ENCODE peak calls at places on chromosomes 3 and 15, in seven cellular contexts. R is CD4-positive, CD25-positive, alpha-beta regulatory T cell; X is stimulated activated CD4-positive, alpha-beta T cell treated with anti-CD3 and anti-CD28 coated beads, Interleukin-4, amount 100 ng/mL, for 4 hours; N is mesothelial cell of epicardium; H is GM12892; J is left ventricle myocardium superior; U is lower lobe of right lung. W is an unnamed sample.

GRCh38 chr3:195416795-195417194 is 26.0 kb downstream of the ACAP2 start:
- DNase-seq in R (no peak), X (no peak), N (no peak), H (no peak), J (no peak), U (no peak), W (peak)

GRCh38 chr3:3589715-3590130 is 209.5 kb upstream of the LRRN1 start:
- DNase-seq in R (no peak), X (no peak), N (no peak), H (no peak), J (no peak), U (no peak), W (no peak)

GRCh38 chr15:43210807-43211206 is 10.0 kb downstream of the EPB42 start:
- DNase-seq in R (no peak), X (no peak), N (no peak), H (no peak), J (no peak), U (no peak), W (no peak)

GRCh38 chr3:54427951-54428871 is 305.9 kb downstream of the CACNA2D3 start:
- DNase-seq in R (peak), X (peak), N (peak), H (peak), J (peak), U (no peak), W (peak)

GRCh38 chr3:149917124-149917667 is 53.5 kb downstream of the PFN2 start:
- DNase-seq in R (no peak), X (no peak), N (no peak), H (no peak), J (no peak), U (no peak), W (no peak)

GRCh38 chr3:33937628-33938027 is 139.2 kb downstream of the PDCD6IP start:
- DNase-seq in R (no peak), X (no peak), N (no peak), H (no peak), J (no peak), U (no peak), W (no peak)

GRCh38 chr15:53384417-53384816 is 375.0 kb downstream of the WDR72 start:
- DNase-seq in R (no peak), X (no peak), N (no peak), H (no peak), J (no peak), U (no peak), W (no peak)

GRCh38 chr3:125186261-125186770 is 26.2 kb downstream of the SLC12A8 start:
- DNase-seq in R (no peak), X (peak), N (no peak), H (no peak), J (no peak), U (no peak), W (no peak)

GRCh38 chr3:42743204-42743995 is 29.7 kb downstream of the CCDC13 start:
- DNase-seq in R (no peak), X (no peak), N (peak), H (no peak), J (no peak), U (no peak), W (no peak)

W was measured in Daoy.